ENCODE peak calls at places on chromosome 2, in six cellular contexts. I is Caki2; H is effector memory CD4-positive, alpha-beta T cell; L is iPS DF 19.7; B is mesothelial cell of epicardium; Z is GOT3. P is an unnamed sample.
A peak's percentile ranks its signal among the peaks of the same experiment; 100 is the strongest.

GRCh38 chr2:39523308-39524044 is 86.4 kb upstream of the MAP4K3 start:
- DNase-seq in L (no peak), B (no peak), H (no peak), Z (no peak), I (peak; percentile 56), P (no peak)

GRCh38 chr2:11748018-11748860 is 1.8 kb downstream of the LPIN1 start:
- DNase-seq in L (no peak), Z (no peak), B (no peak), I (no peak), H (no peak), P (no peak)

GRCh38 chr2:7572460-7572859 is 655.2 kb downstream of the RNF144A start:
- DNase-seq in H (no peak), I (no peak), L (no peak), B (no peak), Z (no peak), P (no peak)

GRCh38 chr2:60472026-60472425 is 81.4 kb downstream of the BCL11A start:
- DNase-seq in B (no peak), Z (no peak), H (no peak), L (no peak), I (no peak), P (no peak)

GRCh38 chr2:41896186-41896846 is 151.5 kb upstream of the PKDCC start:
- DNase-seq in L (no peak), Z (no peak), H (peak; percentile 15), B (no peak), I (no peak), P (no peak)

GRCh38 chr2:47984041-47984440 is 77.7 kb upstream of the FBXO11 start:
- DNase-seq in L (no peak), B (no peak), I (peak; percentile 67), H (no peak), Z (no peak), P (no peak)

GRCh38 chr2:176132397-176133086 is 3.0 kb downstream of the HOXD8 start:
- DNase-seq in Z (no peak), B (no peak), H (no peak), I (no peak), L (no peak), P (no peak)

GRCh38 chr2:223868005-223868404 is 30.6 kb upstream of the AP1S3 start:
- DNase-seq in L (no peak), I (no peak), Z (no peak), B (no peak), H (no peak), P (no peak)

GRCh38 chr2:108412995-108413726 is 35.4 kb downstream of the SULT1C4 start:
- DNase-seq in B (no peak), I (peak; percentile 98), Z (peak; percentile 4), H (no peak), L (no peak), P (no peak)

GRCh38 chr2:9675369-9676351 is 44.9 kb upstream of the YWHAQ start:
- DNase-seq in L (no peak), B (no peak), I (peak; percentile 90), Z (peak; percentile 31), H (no peak), P (peak; percentile 68)

GRCh38 chr2:25981596-25982272 is 563 bp downstream of the KIF3C start:
- DNase-seq in B (no peak), Z (no peak), H (no peak), L (no peak), I (no peak), P (no peak)

GRCh38 chr2:215319500-215319899 is 7.6 kb downstream of the ATIC start:
- DNase-seq in Z (no peak), I (no peak), H (no peak), B (no peak), L (no peak), P (no peak)

GRCh38 chr2:163471947-163472346 is 263.9 kb downstream of the FIGN start:
- DNase-seq in L (no peak), H (no peak), Z (no peak), B (no peak), I (peak; percentile 8), P (peak; percentile 15)

GRCh38 chr2:46098606-46099005 is 198.6 kb upstream of the EPAS1 start:
- DNase-seq in H (no peak), I (no peak), Z (no peak), B (no peak), L (no peak), P (no peak)

GRCh38 chr2:153967248-153967973 is 95.7 kb downstream of the GALNT13 start:
- DNase-seq in H (no peak), I (no peak), L (no peak), Z (no peak), B (no peak), P (no peak)

GRCh38 chr2:176561706-176562105 is 292.5 kb downstream of the MTX2 start:
- DNase-seq in H (no peak), B (no peak), Z (no peak), I (peak; percentile 23), L (no peak), P (no peak)

GRCh38 chr2:150282821-150283309 is 204.6 kb downstream of the RND3 start:
- DNase-seq in B (no peak), Z (no peak), I (no peak), H (no peak), L (no peak), P (no peak)

GRCh38 chr2:65800998-65801397 is 368.6 kb upstream of the SPRED2 start:
- DNase-seq in Z (no peak), L (peak; percentile 5), I (no peak), B (no peak), H (no peak), P (peak; percentile 22)

GRCh38 chr2:42072349-42073118 is 24.7 kb downstream of the PKDCC start:
- DNase-seq in L (no peak), I (no peak), B (no peak), H (no peak), Z (no peak), P (no peak)

GRCh38 chr2:127853667-127854066 is 4.3 kb downstream of the POLR2D start:
- DNase-seq in L (no peak), Z (no peak), H (no peak), B (no peak), I (no peak), P (no peak)

GRCh38 chr2:241443486-241444223 is 64.7 kb downstream of the STK25 start:
- DNase-seq in H (peak; percentile 82), I (peak; percentile 60), B (no peak), L (no peak), Z (no peak), P (no peak)